ENCODE peak calls at places on chromosomes 7 and 10, in six cellular contexts. J is NCI-H2171, T is lung, R is iPS-NIHi11, O is progenitor cell of endocrine pancreas, Q is neural progenitor cell. M is an unnamed sample.

GRCh38 chr7:155806096-155806871 is 6.0 kb downstream of the SHH start:
- DNase-seq in T (no peak), J (no peak), R (no peak), O (no peak), Q (peak), M (no peak)

GRCh38 chr7:92730808-92731207 is 105.6 kb downstream of the CDK6 start:
- DNase-seq in Q (no peak), J (no peak), R (no peak), T (no peak), O (no peak), M (no peak)

GRCh38 chr7:13628231-13629001 is 361.1 kb downstream of the ETV1 start:
- DNase-seq in R (no peak), Q (no peak), J (no peak), O (no peak), T (no peak), M (no peak)

GRCh38 chr7:155992538-155992937 is 180.3 kb upstream of the SHH start:
- DNase-seq in T (no peak), Q (no peak), J (no peak), R (no peak), O (no peak), M (no peak)

GRCh38 chr7:128017880-128018845 is 13.1 kb downstream of the LRRC4 start:
- DNase-seq in O (no peak), J (no peak), Q (no peak), T (peak), R (no peak), M (no peak)

GRCh38 chr7:115005241-115005640 is 83.3 kb downstream of the MDFIC start:
- DNase-seq in T (no peak), Q (no peak), O (no peak), J (no peak), R (no peak), M (no peak)

GRCh38 chr10:33506391-33506790 is 171.9 kb upstream of the NRP1 start:
- DNase-seq in T (no peak), O (no peak), Q (no peak), J (no peak), R (no peak), M (no peak)

GRCh38 chr7:108875139-108875538 is 305.5 kb downstream of the DNAJB9 start:
- DNase-seq in R (peak), Q (no peak), T (no peak), J (no peak), O (no peak), M (peak)

GRCh38 chr7:144497296-144497695 is 93.8 kb upstream of the NOBOX start:
- DNase-seq in R (no peak), Q (no peak), O (no peak), T (no peak), J (no peak), M (no peak)

GRCh38 chr10:48577158-48577557 is 27.7 kb downstream of the ARHGAP22 start:
- DNase-seq in O (no peak), J (no peak), R (no peak), Q (no peak), T (no peak), M (no peak)

GRCh38 chr10:18793951-18794350 is 134.7 kb downstream of the ARL5B start:
- DNase-seq in O (no peak), J (no peak), Q (peak), T (no peak), R (no peak), M (no peak)

GRCh38 chr7:33061282-33061928 is 1.2 kb downstream of the NT5C3A start:
- DNase-seq in R (no peak), O (no peak), Q (no peak), T (no peak), J (no peak), M (no peak)

GRCh38 chr10:73116017-73116416 is 5.8 kb downstream of the NUDT13 start:
- DNase-seq in Q (no peak), O (no peak), R (no peak), T (no peak), J (no peak), M (no peak)

GRCh38 chr10:15120523-15120922 is 23.4 kb downstream of the RPP38 start:
- DNase-seq in R (no peak), Q (no peak), J (no peak), O (no peak), T (no peak), M (no peak)

GRCh38 chr7:147605326-147605725 is 985.2 kb upstream of the C7orf33 start:
- DNase-seq in Q (no peak), J (no peak), O (no peak), T (no peak), R (no peak), M (no peak)

GRCh38 chr10:33791295-33791694 is 456.8 kb upstream of the NRP1 start:
- DNase-seq in Q (no peak), O (no peak), J (no peak), T (no peak), R (no peak), M (no peak)

GRCh38 chr7:44977956-44978355 is 859 bp downstream of the MYO1G start:
- DNase-seq in Q (no peak), T (no peak), O (no peak), J (no peak), R (no peak), M (no peak)

GRCh38 chr10:29555746-29556481 is 78.9 kb downstream of the SVIL start:
- DNase-seq in R (no peak), O (no peak), J (no peak), T (no peak), Q (peak), M (no peak)

GRCh38 chr7:71735961-71736556 is 604.1 kb downstream of the GALNT17 start:
- DNase-seq in T (peak), R (peak), Q (peak), J (peak), O (peak), M (peak)

GRCh38 chr10:92274071-92274470 is 16.8 kb downstream of the CPEB3 start:
- DNase-seq in J (no peak), T (no peak), Q (no peak), O (no peak), R (no peak), M (no peak)